ENCODE peak calls at places on chromosomes 3 and 15, in ten cellular contexts. S is DMS53; U is activated CD8-positive, alpha-beta memory T cell treated with anti-CD3 and anti-CD28 coated beads, Interleukin-2, amount 10 ng/mL, durations not matched to agents 7 days and 5 days; W is ELR; G is fibroblast of mammary gland; E is left colon; V is adrenal gland; T is activated naive CD4-positive, alpha-beta T cell; K is left cardiac atrium; Q is central memory CD4-positive, alpha-beta T cell. Y is an unnamed sample.

GRCh38 chr3:8793242-8793641 is 23.8 kb upstream of the OXTR start:
- DNase-seq in E (no peak), Q (no peak), W (peak), V (no peak), G (peak), K (no peak), T (no peak), U (no peak), S (no peak), Y (no peak)

GRCh38 chr3:187227658-187228258 is 30.5 kb downstream of the RTP1 start:
- DNase-seq in S (no peak), Q (no peak), U (no peak), E (no peak), G (peak), V (no peak), W (peak), K (no peak), T (no peak), Y (no peak)

GRCh38 chr3:45153658-45154437 is 7.7 kb upstream of the CDCP1 start:
- DNase-seq in W (peak), E (no peak), Q (no peak), T (no peak), K (no peak), V (no peak), S (no peak), G (no peak), U (no peak), Y (no peak)

GRCh38 chr15:31403606-31404005 is 77.0 kb downstream of the KLF13 start:
- DNase-seq in Q (no peak), U (no peak), K (no peak), E (no peak), T (no peak), G (peak), S (no peak), V (no peak), W (peak), Y (no peak)

GRCh38 chr3:172347895-172348680 is 100.2 kb downstream of the GHSR start:
- DNase-seq in W (no peak), U (no peak), T (no peak), Q (no peak), S (peak), G (no peak), K (no peak), E (no peak), V (no peak), Y (no peak)

GRCh38 chr15:47507221-47507985 is 209.9 kb upstream of the SEMA6D start:
- DNase-seq in Q (no peak), W (no peak), K (no peak), E (no peak), G (no peak), V (no peak), U (no peak), T (no peak), S (no peak), Y (no peak)

GRCh38 chr15:29448320-29448719 is 178.7 kb upstream of the NSMCE3 start:
- DNase-seq in U (no peak), K (no peak), S (no peak), V (no peak), E (no peak), W (no peak), T (no peak), G (no peak), Q (no peak), Y (no peak)

GRCh38 chr3:170360916-170361315 is 3.4 kb downstream of the SKIL start:
- DNase-seq in G (no peak), K (no peak), E (no peak), T (no peak), V (no peak), S (no peak), Q (no peak), W (no peak), U (no peak), Y (no peak)

GRCh38 chr3:59609967-59610366 is 560.1 kb upstream of the CFAP20DC start:
- DNase-seq in G (peak), Q (no peak), T (no peak), K (peak), S (peak), W (no peak), E (no peak), U (no peak), V (peak), Y (peak)

GRCh38 chr3:171563298-171563697 is 103.1 kb upstream of the TNIK start:
- DNase-seq in E (no peak), T (no peak), S (no peak), K (no peak), U (no peak), G (no peak), V (no peak), Q (no peak), W (no peak), Y (no peak)

GRCh38 chr15:40047413-40048154 is 8.6 kb upstream of the SRP14 start:
- DNase-seq in E (peak), S (peak), K (peak), U (peak), Q (no peak), T (no peak), G (peak), W (peak), V (peak), Y (peak)

GRCh38 chr3:149401926-149402310 is 24.5 kb upstream of the TM4SF1 start:
- DNase-seq in S (peak), Q (no peak), K (no peak), E (no peak), T (no peak), G (peak), V (no peak), W (no peak), U (no peak), Y (no peak)

GRCh38 chr3:26099692-26100091 is 309.8 kb downstream of the OXSM start:
- DNase-seq in G (no peak), U (no peak), K (no peak), Q (no peak), W (no peak), T (no peak), S (peak), V (no peak), E (no peak), Y (no peak)

GRCh38 chr3:15933439-15934144 is 135.8 kb upstream of the ANKRD28 start:
- DNase-seq in S (no peak), K (no peak), G (peak), T (no peak), W (peak), U (no peak), E (no peak), V (peak), Q (no peak), Y (no peak)

GRCh38 chr3:98577178-98577895 is 16.1 kb downstream of the CPOX start:
- DNase-seq in S (no peak), G (peak), Q (no peak), U (no peak), V (no peak), E (no peak), W (peak), T (no peak), K (no peak), Y (no peak)

GRCh38 chr15:22887157-22887951 is 48.9 kb downstream of the NIPA2 start:
- DNase-seq in S (peak), V (no peak), K (peak), Q (no peak), T (no peak), E (no peak), W (peak), U (no peak), G (peak), Y (no peak)

GRCh38 chr3:144098691-144099090 is 127.1 kb downstream of the DIPK2A start:
- DNase-seq in K (no peak), V (no peak), W (no peak), G (no peak), E (no peak), S (no peak), U (no peak), T (no peak), Q (no peak), Y (no peak)

GRCh38 chr15:51731549-51732267 is 5.7 kb downstream of the LYSMD2 start:
- DNase-seq in T (no peak), G (peak), V (no peak), W (peak), E (no peak), U (peak), Q (peak), S (peak), K (no peak), Y (no peak)

GRCh38 chr3:40463579-40463978 is 6.4 kb downstream of the RPL14 start:
- DNase-seq in T (no peak), G (no peak), Q (no peak), S (no peak), E (no peak), K (no peak), V (no peak), U (no peak), W (no peak), Y (no peak)

GRCh38 chr15:45521596-45522167 is 873 bp downstream of the SLC30A4 start:
- DNase-seq in W (peak), U (no peak), Q (peak), V (no peak), E (peak), T (no peak), K (no peak), G (peak), S (peak), Y (no peak)

GRCh38 chr3:194893121-194893979 is 207.7 kb downstream of the FAM43A start:
- DNase-seq in W (no peak), T (no peak), V (no peak), Q (no peak), U (no peak), S (no peak), E (no peak), G (no peak), K (no peak), Y (no peak)

GRCh38 chr3:194312743-194313281 is 38.3 kb downstream of the CPN2 start:
- DNase-seq in Q (no peak), U (no peak), W (peak), T (no peak), G (peak), V (peak), S (peak), K (peak), E (peak), Y (no peak)

GRCh38 chr15:74616020-74616939 is 644 bp downstream of the CLK3 start:
- DNase-seq in W (peak), S (peak), U (peak), Q (peak), T (peak), K (peak), E (peak), V (peak), G (peak), Y (peak)

GRCh38 chr3:36196058-36196457 is 184.2 kb upstream of the STAC start:
- DNase-seq in Q (no peak), V (no peak), E (no peak), S (no peak), U (no peak), K (no peak), T (no peak), G (peak), W (peak), Y (no peak)

GRCh38 chr15:39804026-39804425 is 21.4 kb upstream of the FSIP1 start:
- DNase-seq in U (no peak), S (no peak), G (peak), W (no peak), Q (no peak), K (no peak), E (no peak), V (no peak), T (no peak), Y (no peak)

GRCh38 chr3:195240171-195240701 is 30.7 kb downstream of the XXYLT1 start:
- DNase-seq in G (no peak), W (no peak), V (peak), K (peak), S (no peak), U (peak), Q (no peak), E (peak), T (no peak), Y (peak)

GRCh38 chr15:49847937-49848823 is 227.3 kb downstream of the DTWD1 start:
- DNase-seq in U (no peak), V (no peak), S (no peak), W (peak), Q (no peak), E (no peak), T (no peak), G (peak), K (no peak), Y (no peak)

GRCh38 chr3:138468886-138469285 is 34.5 kb downstream of the ESYT3 start:
- DNase-seq in E (peak), T (no peak), S (no peak), V (no peak), U (no peak), Q (no peak), K (no peak), W (peak), G (no peak), Y (peak)

GRCh38 chr15:80588801-80589200 is 106.3 kb upstream of the ABHD17C start:
- DNase-seq in E (no peak), G (peak), S (peak), W (peak), U (no peak), Q (no peak), T (no peak), K (no peak), V (no peak), Y (no peak)

GRCh38 chr3:142976621-142977398 is 13.3 kb upstream of the PAQR9 start:
- DNase-seq in E (no peak), T (no peak), W (peak), Q (no peak), S (peak), V (peak), U (no peak), G (peak), K (peak), Y (peak)

Y was measured in lower lobe of right lung.